ENCODE peak calls at places on chromosomes 11 and 22, in eight cellular contexts. Z is astrocyte of the spinal cord, M is fibroblast of lung, H is lower leg skin, Y is AG09309, D is colonic mucosa, F is A549, A is left ventricle myocardium inferior. E is an unnamed sample.

GRCh38 chr11:19380375-19380774 is 139.6 kb upstream of the E2F8 start:
- DNase-seq in A (no peak), F (peak), M (peak), Z (peak), H (no peak), D (no peak), Y (peak), E (peak)

GRCh38 chr11:78310500-78310909 is 107.1 kb downstream of the GAB2 start:
- DNase-seq in M (peak), Z (no peak), F (no peak), A (peak), Y (no peak), D (peak), H (no peak), E (no peak)

GRCh38 chr11:76792505-76793264 is 9.5 kb downstream of the TSKU start:
- DNase-seq in Y (no peak), F (no peak), H (no peak), M (no peak), A (no peak), Z (no peak), D (no peak), E (no peak)

GRCh38 chr11:93432247-93432646 is 101.7 kb downstream of the DEUP1 start:
- DNase-seq in A (no peak), Z (no peak), F (no peak), H (no peak), Y (no peak), M (no peak), D (no peak), E (no peak)

GRCh38 chr11:131867457-131868257 is 497.2 kb downstream of the NTM start:
- DNase-seq in Y (peak), D (peak), H (peak), Z (peak), F (peak), A (peak), M (peak), E (peak)

GRCh38 chr11:108697872-108698473 is 33.1 kb downstream of the DDX10 start:
- DNase-seq in Z (peak), Y (peak), A (no peak), M (peak), F (peak), H (peak), D (peak), E (no peak)

GRCh38 chr11:27950339-27950738 is 157.6 kb downstream of the KIF18A start:
- DNase-seq in A (no peak), F (no peak), M (no peak), Y (no peak), D (no peak), H (no peak), Z (no peak), E (no peak)

GRCh38 chr11:47130541-47130940 is 46.1 kb downstream of the ARFGAP2 start:
- DNase-seq in Z (no peak), Y (no peak), H (no peak), F (no peak), D (no peak), M (no peak), A (no peak), E (no peak)

GRCh38 chr11:112453601-112454577 is 193.2 kb upstream of the PLET1 start:
- DNase-seq in Z (peak), H (no peak), A (no peak), D (peak), F (peak), Y (no peak), M (peak), E (no peak)

GRCh38 chr11:117535870-117536411 is 208.3 kb downstream of the CEP164 start:
- DNase-seq in A (no peak), D (no peak), M (no peak), H (no peak), Z (no peak), Y (no peak), F (no peak), E (no peak)

GRCh38 chr11:64268687-64269379 is 15.6 kb downstream of the BAD start:
- DNase-seq in F (peak), H (peak), Z (peak), D (peak), A (peak), M (peak), Y (no peak), E (no peak)

GRCh38 chr22:26921726-26922125 is 264.3 kb downstream of the MIAT start:
- DNase-seq in Y (no peak), H (no peak), F (no peak), Z (no peak), A (no peak), D (no peak), M (no peak), E (no peak)

GRCh38 chr22:47083379-47083986 is 321.0 kb downstream of the TBC1D22A start:
- DNase-seq in Z (no peak), F (no peak), Y (no peak), D (no peak), H (no peak), A (no peak), M (no peak), E (no peak)

GRCh38 chr11:117437041-117437790 is 109.6 kb downstream of the CEP164 start:
- DNase-seq in Z (no peak), Y (no peak), D (no peak), H (no peak), A (no peak), F (no peak), M (no peak), E (no peak)

GRCh38 chr11:62974848-62975522 is 9.8 kb downstream of the SLC22A6 start:
- DNase-seq in Y (no peak), F (peak), H (no peak), M (no peak), A (peak), D (peak), Z (no peak), E (no peak)

GRCh38 chr11:92911478-92911877 is 58.0 kb upstream of the MTNR1B start:
- DNase-seq in Y (no peak), Z (no peak), H (no peak), F (no peak), A (no peak), D (no peak), M (no peak), E (no peak)

GRCh38 chr22:39266398-39267030 is 21.7 kb upstream of the PDGFB start:
- DNase-seq in H (no peak), Y (no peak), D (no peak), A (no peak), Z (no peak), M (peak), F (no peak), E (no peak)

GRCh38 chr11:87866951-87867350 is 308.3 kb downstream of the RAB38 start:
- DNase-seq in Z (no peak), F (no peak), A (no peak), Y (no peak), H (no peak), M (no peak), D (no peak), E (no peak)

GRCh38 chr11:44989831-44990566 is 39.3 kb upstream of the TP53I11 start:
- DNase-seq in F (no peak), Y (no peak), H (peak), A (peak), Z (no peak), D (no peak), M (no peak), E (no peak)

GRCh38 chr11:116732740-116733385 is 39.9 kb downstream of the BUD13 start:
- DNase-seq in A (peak), F (peak), Y (peak), D (peak), Z (peak), H (peak), M (peak), E (peak)

GRCh38 chr11:68989936-68990606 is 9.3 kb upstream of the MRGPRD start:
- DNase-seq in F (no peak), Y (no peak), Z (no peak), D (peak), A (no peak), M (no peak), H (no peak), E (no peak)

GRCh38 chr11:70176940-70177689 is 26.0 kb upstream of the FADD start:
- DNase-seq in Z (no peak), Y (no peak), H (no peak), A (no peak), F (peak), M (no peak), D (peak), E (no peak)

GRCh38 chr22:42151924-42152635 is 21.5 kb upstream of the CYP2D6 start:
- DNase-seq in Z (no peak), M (no peak), H (no peak), F (no peak), A (no peak), Y (no peak), D (no peak), E (no peak)

GRCh38 chr11:22044126-22044525 is 148.8 kb upstream of the ANO5 start:
- DNase-seq in A (no peak), D (peak), Z (no peak), M (no peak), H (no peak), Y (no peak), F (peak), E (peak)

GRCh38 chr11:6646040-6646439 is 9.6 kb downstream of the DCHS1 start:
- DNase-seq in Z (peak), F (no peak), M (peak), H (no peak), D (no peak), Y (no peak), A (peak), E (no peak)
- H3K4me3 ChIP-seq in Z (no peak), F (no peak), M (no peak), H (no peak), D (no peak), Y (peak), A (peak), E (no peak)

GRCh38 chr11:95092549-95093324 is 3.1 kb downstream of the ENDOD1 start:
- DNase-seq in Y (no peak), Z (peak), A (no peak), M (peak), D (peak), H (no peak), F (peak), E (no peak)
- TF ChIP-seq CTCF in Y (peak), Z (peak), A (peak), M (peak), D (peak), H (no peak), F (peak), E (peak)

GRCh38 chr11:2467695-2468055 is 22.9 kb downstream of the KCNQ1 start:
- DNase-seq in F (no peak), Z (no peak), M (no peak), H (no peak), A (no peak), Y (no peak), D (no peak), E (no peak)

GRCh38 chr11:2465201-2466068 is 20.6 kb downstream of the KCNQ1 start:
- DNase-seq in M (no peak), Z (no peak), D (peak), F (no peak), H (no peak), A (no peak), Y (no peak), E (no peak)

GRCh38 chr11:2466069-2466801 is 21.4 kb downstream of the KCNQ1 start:
- DNase-seq in A (no peak), H (no peak), Z (no peak), F (no peak), D (peak), M (no peak), Y (no peak), E (no peak)

GRCh38 chr11:2468363-2469240 is 23.8 kb downstream of the KCNQ1 start:
- DNase-seq in M (no peak), Y (no peak), Z (no peak), F (no peak), H (peak), A (no peak), D (peak), E (no peak)

GRCh38 chr11:2466869-2467694 is 22.3 kb downstream of the KCNQ1 start:
- DNase-seq in Y (no peak), Z (no peak), A (no peak), H (no peak), M (no peak), D (peak), F (no peak), E (no peak)
- H3K4me3 ChIP-seq in Y (no peak), Z (no peak), A (no peak), H (no peak), M (no peak), D (no peak), F (no peak), E (no peak)

DNA sequence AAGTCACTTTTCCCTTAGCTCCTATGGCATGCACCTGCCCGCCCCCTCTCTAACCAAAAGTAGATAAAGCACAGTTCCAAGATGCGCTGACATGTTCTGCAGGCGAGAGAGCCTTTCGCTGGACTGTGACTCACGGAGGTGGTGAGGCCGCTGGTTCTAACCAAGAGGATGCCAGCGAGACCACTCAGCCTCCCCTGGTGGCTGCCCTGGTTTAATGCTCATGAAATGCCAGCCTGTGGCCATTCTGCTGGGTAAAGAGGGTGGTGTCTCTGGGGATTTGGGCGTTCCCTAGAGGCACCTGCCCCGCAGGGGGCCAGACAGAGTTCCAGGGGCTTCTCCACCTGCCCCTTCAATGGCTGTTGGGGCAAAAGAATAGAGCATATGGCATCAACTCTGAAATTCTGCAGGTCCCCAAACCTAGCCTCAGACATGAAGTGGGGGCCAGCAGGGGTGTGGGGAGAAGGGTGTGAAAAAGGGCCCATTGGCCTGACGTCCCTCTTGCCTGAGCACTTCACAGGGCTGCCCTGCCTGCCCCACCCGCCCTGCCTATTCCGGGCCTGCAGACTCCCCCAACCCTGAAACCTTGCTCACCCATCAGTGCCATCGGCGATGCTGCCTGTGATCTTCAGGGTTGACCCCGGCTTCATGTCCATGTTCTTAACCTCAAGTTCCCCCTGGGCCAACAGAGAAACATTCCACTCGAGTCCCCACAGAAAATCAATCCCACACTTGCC is 8.5 kb downstream of the LGALS2 start:
- DNase-seq in D (no peak), M (peak), F (peak), Y (no peak), Z (peak), H (no peak), A (no peak), E (no peak)
- TF ChIP-seq CTCF in D (no peak), M (no peak), F (no peak), Y (peak), Z (peak), H (no peak), A (no peak), E (peak)

DNA sequence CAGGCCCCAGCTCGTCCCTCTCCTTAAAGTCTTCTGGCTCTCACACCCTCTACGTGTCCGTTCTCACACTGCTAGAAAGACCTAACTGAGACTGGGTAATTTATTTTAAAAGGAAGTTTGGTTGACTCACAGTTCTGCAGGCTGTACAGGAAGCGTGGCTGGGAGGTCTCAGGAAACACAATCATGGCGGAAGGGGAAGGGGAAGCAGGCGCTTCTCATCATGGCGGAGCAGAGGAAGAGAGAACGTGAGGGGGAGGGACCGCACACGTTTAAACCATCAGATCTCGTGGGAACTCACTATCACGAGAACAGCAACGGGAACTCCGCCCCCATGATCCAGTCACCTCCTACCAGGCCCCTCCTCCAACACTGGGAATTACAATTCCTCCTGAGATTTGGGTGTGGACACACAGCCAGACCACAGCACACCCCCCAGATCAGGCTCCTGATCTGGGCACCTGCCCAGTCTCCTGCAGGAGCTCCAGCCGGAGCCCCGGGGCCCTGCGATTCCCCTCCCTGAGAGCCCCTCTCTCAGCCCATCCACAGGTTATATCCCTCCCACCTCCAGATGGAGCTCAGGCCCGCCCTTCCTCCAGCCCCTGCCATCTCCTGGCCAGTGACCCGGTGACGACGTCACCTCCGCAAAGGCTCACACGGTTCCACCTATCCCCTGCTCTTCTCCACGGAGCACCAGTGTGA is 170.2 kb downstream of the BRD1 start:
- DNase-seq in H (peak), F (no peak), Y (no peak), M (no peak), Z (no peak), A (peak), D (peak), E (no peak)
- H3K4me3 ChIP-seq in H (peak), F (no peak), Y (no peak), M (no peak), Z (no peak), A (peak), D (peak), E (no peak)

DNA sequence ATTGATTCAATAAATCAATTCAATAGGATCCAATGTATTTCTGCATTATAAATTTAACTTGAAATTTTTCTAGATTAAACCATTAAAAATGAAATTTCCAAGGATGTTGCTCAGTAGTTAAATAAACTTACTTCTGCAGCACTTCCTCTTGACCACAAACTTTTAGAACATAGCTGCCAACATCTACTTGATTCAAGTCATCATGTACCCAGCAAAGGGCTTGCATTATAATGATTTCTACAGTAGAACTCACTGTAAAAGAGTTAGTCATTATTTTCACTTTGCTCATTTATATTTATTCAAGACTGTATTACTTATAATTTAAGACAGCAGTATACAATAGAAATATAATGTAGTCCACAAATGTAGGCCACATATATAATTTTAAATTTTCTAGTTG is 59.2 kb downstream of the PIK3C2A start:
- DNase-seq in Y (no peak), M (peak), Z (peak), D (no peak), A (no peak), F (no peak), H (no peak), E (no peak)
- TF ChIP-seq CTCF in Y (no peak), M (no peak), Z (no peak), D (no peak), A (no peak), F (no peak), H (no peak), E (no peak)

GRCh38 chr11:128905345-128906184 is 14.4 kb downstream of the KCNJ5 start:
- DNase-seq in A (no peak), H (no peak), Y (no peak), D (peak), F (peak), M (peak), Z (peak), E (no peak)
- H3K4me3 ChIP-seq in A (peak), H (peak), Y (peak), D (peak), F (peak), M (peak), Z (peak), E (peak)

E was measured in kidney epithelial cell.